ENCODE peak calls at places on chromosome 12, in four cellular contexts. N is endothelial cell, H is tibial nerve, D is fibroblast of villous mesenchyme. M is an unnamed sample.
A peak's percentile ranks its signal among the peaks of the same experiment; 100 is the strongest.

GRCh38 chr12:87320724-87321123 is 708.5 kb downstream of the C12orf50 start:
- DNase-seq in D (peak; percentile 10), H (no peak), N (no peak), M (no peak)

GRCh38 chr12:89861086-89861485 is 152.4 kb upstream of the ATP2B1 start:
- DNase-seq in N (no peak), D (no peak), H (no peak), M (no peak)

GRCh38 chr12:27965966-27966365 is 6.6 kb downstream of the PTHLH start:
- DNase-seq in H (no peak), N (no peak), D (no peak), M (no peak)

GRCh38 chr12:77837876-77838291 is 7.2 kb downstream of the NAV3 start:
- DNase-seq in H (no peak), N (no peak), D (no peak), M (no peak)

GRCh38 chr12:106078358-106079025 is 60.3 kb downstream of the NUAK1 start:
- DNase-seq in N (no peak), D (no peak), H (peak; percentile 38), M (no peak)

GRCh38 chr12:132525833-132526455 is 36.0 kb downstream of the FBRSL1 start:
- DNase-seq in N (no peak), H (no peak), D (no peak), M (no peak)

GRCh38 chr12:54154708-54155316 is 34.0 kb downstream of the SMUG1 start:
- DNase-seq in H (no peak), N (no peak), D (no peak), M (no peak)

GRCh38 chr12:67802723-67803122 is 154.2 kb downstream of the DYRK2 start:
- DNase-seq in N (no peak), H (no peak), D (no peak), M (no peak)

GRCh38 chr12:30197392-30198047 is 413.8 kb upstream of the TMTC1 start:
- DNase-seq in H (no peak), D (peak; percentile 2), N (no peak), M (no peak)

GRCh38 chr12:1350055-1350933 is 244.1 kb downstream of the FBXL14 start:
- DNase-seq in N (no peak), D (peak; percentile 89), H (no peak), M (peak; percentile 21)

GRCh38 chr12:30913323-30913722 is 13.2 kb upstream of the TSPAN11 start:
- DNase-seq in H (no peak), D (no peak), N (no peak), M (no peak)

GRCh38 chr12:109731231-109731731 is 17.7 kb downstream of the FAM222A start:
- DNase-seq in H (no peak), N (no peak), D (no peak), M (no peak)
- TF ChIP-seq CTCF in H (no peak), N (no peak), D (no peak), M (no peak)

GRCh38 chr12:48865441-48866290 is at the start of gene RND1:
- DNase-seq in N (peak; percentile 78), H (peak; percentile 90), D (peak; percentile 88), M (peak; percentile 86)
- TF ChIP-seq CTCF in N (no peak), H (no peak), D (no peak), M (no peak)

GRCh38 chr12:127024791-127025190 is 1242.2 kb upstream of the TMEM132C start:
- DNase-seq in D (no peak), N (no peak), H (no peak), M (no peak)

GRCh38 chr12:127025545-127025944 is 1241.4 kb upstream of the TMEM132C start:
- DNase-seq in N (no peak), D (no peak), H (no peak), M (no peak)
- TF ChIP-seq CTCF in N (no peak), D (peak; percentile 6), H (no peak), M (no peak)

DNA sequence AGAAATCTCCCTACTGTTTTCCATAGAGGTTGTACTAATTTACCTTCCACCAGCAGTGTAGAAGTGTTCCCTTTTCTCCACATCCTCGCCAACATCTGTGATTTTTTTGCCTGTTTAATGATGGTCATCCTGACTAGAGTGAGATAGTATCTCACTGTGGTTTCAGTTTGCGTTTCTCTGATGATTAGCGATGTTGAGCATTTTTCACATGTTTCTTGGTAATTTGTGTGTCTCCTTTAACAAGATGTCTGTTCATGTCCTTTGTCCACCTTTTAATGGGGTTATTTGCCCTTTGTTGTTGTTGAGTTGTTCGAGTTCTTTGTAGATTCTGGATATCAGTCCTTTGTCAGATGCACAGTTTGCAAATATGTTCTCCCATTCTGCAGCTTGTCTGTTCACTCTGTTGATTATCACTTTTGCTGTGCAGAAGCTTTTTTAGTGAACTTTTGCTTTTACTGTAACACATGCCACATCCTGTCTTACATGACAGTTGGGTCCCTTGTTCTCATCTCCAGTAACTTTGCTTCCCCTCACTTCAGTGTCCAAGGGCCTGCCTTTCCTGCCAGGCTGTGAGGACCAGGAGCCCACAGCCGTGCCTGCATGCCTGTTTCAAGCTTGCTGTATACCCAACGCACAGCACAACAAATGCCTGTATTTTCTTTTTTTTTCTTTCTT is 64.9 kb downstream of the SPRING1 start:
- DNase-seq in N (no peak), H (no peak), D (no peak), M (no peak)
- TF ChIP-seq CTCF in N (no peak), H (no peak), D (no peak), M (no peak)

GRCh38 chr12:49298160-49298559 is 3.2 kb downstream of the PRPH start:
- DNase-seq in N (no peak), D (no peak), H (no peak), M (peak; percentile 52)

GRCh38 chr12:49295087-49296001 is at the start of gene PRPH:
- DNase-seq in D (no peak), H (no peak), N (no peak), M (no peak)

GRCh38 chr12:49296034-49296835 is 1.3 kb downstream of the PRPH start:
- DNase-seq in N (peak; percentile 59), H (no peak), D (peak; percentile 19), M (peak; percentile 74)

GRCh38 chr12:49297695-49298060 is 2.7 kb downstream of the PRPH start:
- DNase-seq in H (no peak), N (no peak), D (no peak), M (no peak)

DNA sequence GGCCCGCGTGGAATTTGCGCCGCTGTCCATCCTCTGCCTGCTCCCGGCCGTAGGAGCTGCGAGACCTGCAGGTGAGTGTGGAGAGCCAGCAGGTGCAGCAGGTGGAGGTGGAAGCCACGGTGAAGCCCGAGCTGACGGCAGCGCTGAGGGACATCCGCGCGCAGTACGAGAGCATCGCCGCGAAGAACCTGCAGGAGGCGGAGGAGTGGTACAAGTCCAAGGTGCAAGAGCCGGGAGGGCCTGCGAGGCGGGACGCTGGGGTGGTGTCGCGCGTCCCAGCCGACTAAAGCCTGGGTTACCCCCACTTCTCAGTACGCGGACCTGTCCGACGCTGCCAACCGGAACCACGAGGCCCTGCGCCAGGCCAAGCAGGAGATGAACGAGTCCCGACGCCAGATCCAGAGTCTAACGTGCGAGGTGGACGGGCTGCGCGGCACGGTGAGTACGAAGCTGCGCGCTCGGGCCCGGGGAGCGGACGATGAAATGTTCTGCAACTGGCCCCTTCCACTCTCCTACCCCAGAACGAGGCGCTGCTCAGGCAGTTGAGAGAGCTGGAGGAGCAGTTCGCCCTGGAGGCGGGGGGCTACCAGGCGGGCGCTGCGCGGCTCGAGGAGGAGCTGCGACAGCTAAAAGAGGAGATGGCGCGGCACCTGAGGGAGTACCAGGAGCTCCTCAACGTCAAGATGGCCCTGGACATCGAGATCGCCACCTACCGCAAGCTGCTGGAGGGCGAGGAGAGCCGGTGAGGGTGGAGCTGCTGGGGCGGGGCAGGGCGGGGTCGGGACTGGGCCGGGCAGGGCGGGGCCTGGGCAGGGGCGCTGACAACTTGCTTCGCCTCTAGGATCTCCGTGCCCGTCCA is 2.1 kb downstream of the PRPH start:
- DNase-seq in N (no peak), H (no peak), D (no peak), M (peak; percentile 69)
- TF ChIP-seq CTCF in N (peak; percentile 17), H (no peak), D (no peak), M (peak; percentile 13)

M was measured in Calu3.